ENCODE peak calls at places on chromosomes 11 and 22, in eight cellular contexts. E is fibroblast of lung, B is RWPE1, U is GM12864, R is AG10803, M is fibroblast of pulmonary artery, K is foreskin fibroblast, Q is PC-3. J is an unnamed sample.

GRCh38 chr11:120792306-120792705 is 231.6 kb upstream of the TBCEL start:
- DNase-seq in U (no peak), R (no peak), B (no peak), E (no peak), K (no peak), Q (no peak), M (no peak), J (no peak)

GRCh38 chr11:62370743-62371440 is 33.6 kb downstream of the ASRGL1 start:
- DNase-seq in K (no peak), M (no peak), R (no peak), B (no peak), E (no peak), U (no peak), Q (no peak), J (no peak)

GRCh38 chr11:69131644-69132300 is 24.0 kb upstream of the SMIM38 start:
- DNase-seq in Q (peak), K (peak), B (peak), E (peak), U (no peak), R (peak), M (peak), J (peak)

GRCh38 chr22:46652081-46652929 is 32.1 kb downstream of the GRAMD4 start:
- DNase-seq in M (peak), R (no peak), E (peak), U (no peak), K (no peak), B (no peak), Q (no peak), J (no peak)

GRCh38 chr11:45110562-45110961 is 35.9 kb upstream of the PRDM11 start:
- DNase-seq in R (peak), U (peak), K (peak), B (peak), Q (peak), E (peak), M (peak), J (peak)

GRCh38 chr11:83007909-83008580 is 63.7 kb downstream of the RAB30 start:
- DNase-seq in B (no peak), M (peak), U (peak), E (no peak), Q (no peak), K (no peak), R (no peak), J (no peak)

GRCh38 chr11:86244063-86244521 is 461 bp upstream of the EED start:
- DNase-seq in U (peak), R (peak), K (peak), Q (peak), B (peak), E (no peak), M (peak), J (peak)

GRCh38 chr22:49268924-49269323 is 558.7 kb downstream of the BRD1 start:
- DNase-seq in M (no peak), R (no peak), B (no peak), K (no peak), Q (no peak), E (no peak), U (no peak), J (no peak)

GRCh38 chr11:47995318-47995717 is 15.0 kb downstream of the PTPRJ start:
- DNase-seq in M (no peak), R (no peak), E (no peak), U (no peak), K (no peak), Q (no peak), B (no peak), J (no peak)

GRCh38 chr22:46006379-46007002 is 29.5 kb upstream of the WNT7B start:
- DNase-seq in R (peak), Q (peak), U (peak), E (peak), B (peak), M (peak), K (peak), J (peak)

GRCh38 chr11:126423154-126423553 is 67.7 kb downstream of the ST3GAL4 start:
- DNase-seq in M (no peak), K (no peak), U (no peak), E (no peak), R (no peak), B (no peak), Q (no peak), J (no peak)
- TF ChIP-seq CTCF in M (no peak), K (no peak), U (no peak), E (no peak), R (no peak), B (no peak), Q (no peak), J (no peak)

GRCh38 chr11:129895126-129896041 is at the start of gene NFRKB:
- DNase-seq in E (peak), U (peak), K (peak), M (peak), R (peak), Q (peak), B (peak), J (peak)
- TF ChIP-seq CTCF in E (no peak), U (no peak), K (no peak), M (no peak), R (no peak), Q (no peak), B (no peak), J (no peak)

GRCh38 chr11:122814401-122814800 is 23.9 kb upstream of the CRTAM start:
- DNase-seq in E (no peak), K (no peak), U (no peak), Q (peak), M (no peak), B (no peak), R (no peak), J (no peak)
- TF ChIP-seq CTCF in E (no peak), K (no peak), U (peak), Q (peak), M (peak), B (no peak), R (no peak), J (peak)

GRCh38 chr11:60130496-60130895 is 42.0 kb downstream of the MS4A2 start:
- DNase-seq in E (no peak), B (peak), R (no peak), M (peak), U (no peak), Q (peak), K (no peak), J (peak)
- TF ChIP-seq CTCF in E (no peak), B (peak), R (peak), M (no peak), U (peak), Q (peak), K (no peak), J (no peak)

DNA sequence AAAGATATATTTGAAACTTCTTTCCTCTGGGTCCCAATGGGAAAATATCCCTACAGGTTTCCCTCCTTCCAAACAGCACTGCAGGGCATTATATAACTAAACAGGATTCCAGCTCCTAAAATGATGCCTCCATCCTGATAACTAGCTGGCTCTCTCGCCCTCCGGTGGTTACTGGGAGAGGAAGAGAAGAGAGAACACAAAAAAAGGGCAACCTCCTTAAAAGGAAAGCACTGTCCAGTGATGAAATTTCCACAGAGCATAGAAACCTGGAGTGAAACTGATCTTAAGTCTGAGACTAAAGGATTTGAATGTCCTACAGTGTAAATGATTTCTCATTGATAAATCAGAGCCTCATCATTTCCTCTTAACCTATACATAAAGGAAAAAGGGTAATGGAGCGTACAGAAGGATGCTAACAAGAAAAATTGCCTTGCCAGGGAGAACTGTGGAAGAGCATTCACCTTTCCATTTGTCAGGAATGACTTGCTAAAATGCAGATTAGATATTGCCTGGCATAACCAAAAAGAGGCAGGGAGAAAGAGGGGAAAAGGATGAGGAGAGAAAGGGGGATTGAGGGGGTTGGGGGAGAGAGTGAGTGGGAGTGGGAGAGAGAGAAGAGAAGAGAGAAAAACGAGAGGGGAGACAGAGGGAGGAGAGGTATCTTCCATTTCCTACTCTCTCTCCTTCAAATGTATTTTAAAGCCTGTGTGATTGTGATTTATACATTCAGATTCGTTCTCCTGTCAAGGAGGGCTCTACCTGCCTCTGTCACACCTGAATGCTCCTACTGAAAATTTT is 121.4 kb downstream of the APOL5 start:
- DNase-seq in B (peak), U (no peak), R (peak), E (peak), K (peak), M (peak), Q (peak), J (peak)
- TF ChIP-seq CTCF in B (peak), U (no peak), R (peak), E (peak), K (peak), M (peak), Q (peak), J (peak)

GRCh38 chr11:66004186-66004585 is 1.9 kb downstream of the BANF1 start:
- DNase-seq in K (no peak), B (no peak), M (no peak), U (no peak), E (no peak), Q (no peak), R (no peak), J (no peak)

GRCh38 chr11:66003291-66003690 is 988 bp downstream of the BANF1 start:
- DNase-seq in U (no peak), R (no peak), Q (no peak), B (no peak), E (no peak), K (no peak), M (no peak), J (no peak)

GRCh38 chr11:66006134-66006890 is 4.0 kb downstream of the BANF1 start:
- DNase-seq in U (no peak), M (no peak), R (no peak), B (no peak), Q (no peak), K (no peak), E (no peak), J (no peak)

GRCh38 chr11:66001941-66002647 is at the start of the genes BANF1 and EIF1AD:
- DNase-seq in M (peak), B (peak), E (peak), U (peak), R (peak), Q (peak), K (peak), J (peak)

DNA sequence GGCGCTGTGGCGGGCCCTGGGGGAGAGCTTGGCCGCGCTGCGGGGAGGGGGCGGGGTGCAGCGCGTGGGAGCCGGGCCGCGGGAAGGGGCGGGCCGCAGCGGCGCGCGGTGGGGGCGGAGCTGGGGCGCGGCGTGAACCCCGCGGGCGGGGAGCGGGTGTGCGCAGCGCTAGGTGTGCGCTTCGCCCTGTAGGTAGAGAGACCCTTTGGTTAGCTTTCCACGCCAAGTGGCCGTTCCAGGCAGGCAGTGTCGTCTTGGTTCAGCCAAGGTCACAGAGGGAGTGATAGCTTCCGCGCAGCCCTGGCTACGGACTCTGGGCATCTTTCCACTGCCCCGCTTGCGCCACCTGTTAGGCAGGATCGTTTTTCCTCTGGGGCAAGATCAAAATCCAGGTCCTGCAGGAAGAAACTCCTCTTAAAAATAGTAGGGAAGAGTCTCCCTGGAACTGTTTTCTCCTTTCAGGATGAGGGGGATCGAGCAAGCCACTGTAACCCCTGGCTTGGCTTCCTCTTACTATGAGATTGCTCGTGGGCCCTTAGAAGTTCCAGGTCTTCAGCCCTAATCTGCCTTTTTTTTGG is 434 bp downstream of the BANF1 start:
- DNase-seq in B (peak), K (peak), E (peak), M (peak), R (peak), U (no peak), Q (peak), J (peak)
- TF ChIP-seq CTCF in B (no peak), K (no peak), E (peak), M (peak), R (peak), U (no peak), Q (peak), J (peak)

DNA sequence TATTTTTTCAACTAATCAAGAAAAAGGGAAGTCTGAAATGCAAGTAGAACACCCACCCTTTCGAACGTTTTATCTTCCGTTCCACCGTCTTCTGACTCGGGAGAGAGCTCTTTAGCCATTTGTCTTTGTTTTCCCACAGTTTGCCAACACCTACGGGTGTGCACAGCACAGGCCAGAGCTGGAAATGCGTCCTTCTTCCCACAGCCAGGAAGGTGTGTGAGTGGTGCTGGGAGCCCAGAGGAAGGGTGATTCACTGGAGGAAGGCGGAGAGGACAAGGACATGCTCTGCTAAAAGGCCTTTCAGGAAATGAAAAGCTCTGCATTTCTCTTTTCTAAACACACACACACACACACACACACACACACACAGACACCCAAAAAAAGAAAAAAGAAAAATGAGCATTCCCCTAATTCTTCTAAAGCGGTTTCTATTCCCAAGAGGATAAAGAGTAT is 18.5 kb downstream of the ENDOD1 start:
- DNase-seq in M (peak), B (peak), U (no peak), Q (peak), K (no peak), E (peak), R (peak), J (no peak)
- TF ChIP-seq CTCF in M (no peak), B (no peak), U (no peak), Q (no peak), K (no peak), E (no peak), R (no peak), J (no peak)

DNA sequence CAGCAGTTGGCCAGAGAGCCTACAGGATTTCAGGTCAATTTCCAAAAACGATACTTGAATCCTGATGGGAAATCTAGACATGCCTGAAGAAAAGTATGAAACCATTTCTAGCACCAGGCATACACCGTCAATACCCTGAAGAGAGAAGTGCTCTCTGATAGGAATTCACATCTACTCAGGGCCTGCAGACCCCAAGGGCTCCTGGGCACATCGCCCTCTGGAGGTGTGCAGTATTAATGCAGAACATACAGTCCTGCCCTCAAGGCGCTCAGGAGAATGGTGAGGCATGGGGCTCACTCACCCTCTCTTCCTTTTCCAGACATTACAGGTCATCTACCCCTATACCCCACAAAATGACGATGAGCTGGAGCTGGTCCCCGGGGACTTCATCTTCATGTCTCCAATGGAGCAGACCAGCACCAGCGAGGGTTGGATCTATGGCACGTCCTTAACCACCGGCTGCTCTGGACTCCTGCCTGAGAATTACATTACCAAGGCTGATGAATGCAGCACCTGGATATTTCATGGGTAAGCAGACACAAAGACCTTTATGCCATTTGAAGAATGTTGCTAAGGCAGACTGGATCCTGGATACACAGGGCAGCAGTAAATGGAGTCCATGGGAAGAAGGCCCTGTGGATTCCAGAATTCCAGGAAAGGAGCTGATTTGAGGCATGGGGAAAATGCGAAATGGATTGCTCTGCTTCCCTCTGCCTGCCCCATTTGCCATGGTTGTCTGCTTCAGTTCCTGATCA is 49.3 kb upstream of the CRTAM start:
- DNase-seq in R (no peak), K (no peak), Q (no peak), E (no peak), U (no peak), M (no peak), B (no peak), J (no peak)
- TF ChIP-seq CTCF in R (no peak), K (no peak), Q (peak), E (no peak), U (peak), M (peak), B (no peak), J (peak)